ENCODE peak calls at places on chromosomes 2 and 18, in six cellular contexts. U, M, L, X, T and H are unnamed samples.

GRCh38 chr2:106193491-106193976 is 567 bp downstream of the UXS1 start:
- DNase-seq in L (peak), U (no peak), X (peak), T (no peak), M (peak), H (no peak)

GRCh38 chr2:54957321-54957999 is 92.8 kb downstream of the RTN4 start:
- DNase-seq in T (no peak), X (no peak), U (peak), L (no peak), M (no peak), H (no peak)

GRCh38 chr2:203191958-203192357 is 46.9 kb upstream of the CYP20A1 start:
- DNase-seq in L (no peak), U (no peak), X (peak), M (no peak), T (no peak), H (no peak)

GRCh38 chr2:239719791-239720410 is 305.2 kb downstream of the NDUFA10 start:
- DNase-seq in M (no peak), T (no peak), X (no peak), L (no peak), U (no peak), H (no peak)

GRCh38 chr2:68951899-68952298 is 794 bp downstream of the GKN2 start:
- DNase-seq in M (no peak), L (no peak), X (no peak), T (no peak), U (no peak), H (no peak)

GRCh38 chr2:180980943-180981898 is 816 bp downstream of the UBE2E3 start:
- DNase-seq in X (peak), U (peak), L (peak), T (peak), M (peak), H (no peak)

GRCh38 chr2:128237911-128238697 is 80.6 kb downstream of the HS6ST1 start:
- DNase-seq in T (no peak), L (no peak), X (no peak), M (no peak), U (no peak), H (no peak)

GRCh38 chr2:105497094-105497493 is 98.2 kb upstream of the FHL2 start:
- DNase-seq in M (no peak), X (no peak), U (no peak), L (no peak), T (no peak), H (no peak)

GRCh38 chr2:200467806-200468686 is 41.8 kb downstream of the KCTD18 start:
- DNase-seq in X (no peak), M (no peak), T (peak), U (no peak), L (no peak), H (no peak)

GRCh38 chr18:79896746-79897145 is 54.7 kb downstream of the SLC66A2 start:
- DNase-seq in T (no peak), U (no peak), X (no peak), L (no peak), M (no peak), H (no peak)

GRCh38 chr2:107730898-107731297 is 95.8 kb upstream of the RGPD4 start:
- DNase-seq in X (no peak), T (no peak), M (no peak), U (no peak), L (no peak), H (no peak)